ENCODE peak calls at places on chromosomes 2 and 18, in seven cellular contexts. Z is brain microvascular endothelial cell, S is keratinocyte, I is right atrium auricular region, L is body of pancreas, U is right lobe of liver, F is cardiac muscle cell. P is an unnamed sample.

GRCh38 chr2:104891145-104891544 is 37.2 kb downstream of the POU3F3 start:
- DNase-seq in Z (no peak), S (no peak), I (no peak), L (no peak), U (no peak), F (no peak), P (no peak)

GRCh38 chr2:169718930-169719504 is 14.6 kb upstream of the KLHL23 start:
- DNase-seq in Z (no peak), S (no peak), I (no peak), L (no peak), U (no peak), F (no peak), P (no peak)

GRCh38 chr2:218582085-218582484 is 13.4 kb downstream of the CNOT9 start:
- DNase-seq in Z (peak; percentile 63), S (peak; percentile 26), I (no peak), L (no peak), U (no peak), F (peak; percentile 7), P (no peak)

GRCh38 chr2:46935071-46935470 is 19.5 kb upstream of the MCFD2 start:
- DNase-seq in Z (no peak), S (no peak), I (no peak), L (no peak), U (no peak), F (no peak), P (no peak)

GRCh38 chr2:48651127-48651526 is 33.5 kb downstream of the GTF2A1L start:
- DNase-seq in Z (peak; percentile 11), S (no peak), I (no peak), L (no peak), U (no peak), F (peak; percentile 36), P (no peak)

GRCh38 chr2:130300258-130300969 is 42.3 kb upstream of the IMP4 start:
- DNase-seq in Z (no peak), S (no peak), I (no peak), L (no peak), U (no peak), F (no peak), P (no peak)

GRCh38 chr2:9110893-9111569 is 95.6 kb upstream of the ASAP2 start:
- DNase-seq in Z (peak; percentile 33), S (no peak), I (no peak), L (no peak), U (no peak), F (no peak), P (no peak)

GRCh38 chr2:165453672-165454071 is 15.8 kb upstream of the CSRNP3 start:
- DNase-seq in Z (no peak), S (no peak), I (no peak), L (no peak), U (no peak), F (no peak), P (no peak)

GRCh38 chr2:158776236-158776635 is 18.9 kb upstream of the DAPL1 start:
- DNase-seq in Z (no peak), S (no peak), I (no peak), L (no peak), U (no peak), F (no peak), P (no peak)

GRCh38 chr2:240851078-240851861 is 17.4 kb upstream of the AGXT start:
- DNase-seq in Z (peak; percentile 54), S (peak; percentile 19), I (peak; percentile 89), L (peak; percentile 88), U (peak; percentile 83), F (peak; percentile 83), P (peak; percentile 90)
- TF ChIP-seq CTCF in Z (peak; percentile 96), S (peak; percentile 89), I (peak; percentile 96), L (peak; percentile 96), U (peak; percentile 99), F (peak; percentile 90), P (peak; percentile 99)

GRCh38 chr18:41373612-41374011 is 581.4 kb upstream of the PIK3C3 start:
- DNase-seq in Z (no peak), S (no peak), I (no peak), L (no peak), U (no peak), F (no peak), P (no peak)

GRCh38 chr18:41378628-41379027 is 576.4 kb upstream of the PIK3C3 start:
- DNase-seq in Z (peak; percentile 31), S (no peak), I (no peak), L (no peak), U (no peak), F (peak; percentile 85), P (no peak)
- TF ChIP-seq CTCF in Z (peak; percentile 59), S (peak; percentile 45), I (peak; percentile 18), L (no peak), U (no peak), F (peak; percentile 59), P (peak; percentile 62)

GRCh38 chr2:224038049-224038829 is 847 bp downstream of the SERPINE2 start:
- DNase-seq in Z (no peak), S (no peak), I (no peak), L (peak; percentile 20), U (peak; percentile 50), F (peak; percentile 46), P (peak; percentile 73)
- TF ChIP-seq CTCF in Z (no peak), S (no peak), I (no peak), L (no peak), U (no peak), F (no peak), P (no peak)

GRCh38 chr18:4181882-4182568 is 273.1 kb downstream of the DLGAP1 start:
- DNase-seq in Z (no peak), S (no peak), I (no peak), L (no peak), U (no peak), F (no peak), P (no peak)
- TF ChIP-seq CTCF in Z (no peak), S (no peak), I (no peak), L (no peak), U (peak; percentile 55), F (no peak), P (peak; percentile 58)

GRCh38 chr2:215808996-215809395 is 204.4 kb downstream of the MREG start:
- DNase-seq in Z (no peak), S (peak; percentile 28), I (no peak), L (no peak), U (no peak), F (peak; percentile 46), P (no peak)
- TF ChIP-seq CTCF in Z (peak; percentile 62), S (peak; percentile 27), I (no peak), L (no peak), U (no peak), F (peak; percentile 45), P (peak; percentile 56)

GRCh38 chr2:152353364-152353763 is 18.4 kb downstream of the FMNL2 start:
- DNase-seq in Z (no peak), S (no peak), I (no peak), L (no peak), U (no peak), F (no peak), P (no peak)
- TF ChIP-seq CTCF in Z (no peak), S (no peak), I (no peak), L (no peak), U (no peak), F (no peak), P (no peak)

GRCh38 chr2:214311031-214311533 is 99.8 kb upstream of the VWC2L start:
- DNase-seq in Z (no peak), S (no peak), I (no peak), L (no peak), U (no peak), F (no peak), P (no peak)
- TF ChIP-seq CTCF in Z (peak; percentile 56), S (peak; percentile 30), I (no peak), L (no peak), U (no peak), F (no peak), P (peak; percentile 47)

P was measured in type B pancreatic cell.